ENCODE peak calls at places on chromosomes 11 and 22, in four cellular contexts. Y is WTC11, W is HepG2, P is GM12878. S is an unnamed sample.
A peak's percentile ranks its signal among the peaks of the same experiment; 100 is the strongest.

GRCh38 chr22:41910050-41910598 is 4.8 kb downstream of the SHISA8 start:
- DNase-seq in Y (peak; percentile 69), W (no peak), P (no peak), S (no peak)

GRCh38 chr22:26259510-26259909 is 90.2 kb downstream of the SEZ6L start:
- DNase-seq in Y (peak; percentile 81), W (peak; percentile 30), P (no peak), S (no peak)

GRCh38 chr11:17596310-17596669 is 49.2 kb downstream of the OTOG start:
- DNase-seq in Y (peak; percentile 5), W (no peak), P (no peak), S (no peak)

GRCh38 chr22:28674121-28674563 is 5.5 kb downstream of the TTC28 start:
- DNase-seq in Y (no peak), W (no peak), P (peak; percentile 40), S (peak; percentile 57)

GRCh38 chr11:34266987-34267386 is 90.8 kb downstream of the ABTB2 start:
- DNase-seq in Y (no peak), W (no peak), P (no peak), S (no peak)

GRCh38 chr22:38317995-38318715 is 922 bp upstream of the CSNK1E start:
- DNase-seq in Y (no peak), W (peak; percentile 77), P (no peak), S (peak; percentile 68)

GRCh38 chr11:105244157-105244820 is 104.7 kb upstream of the CARD18 start:
- DNase-seq in Y (no peak), W (no peak), P (no peak), S (no peak)

GRCh38 chr22:48678171-48679135 is 1149.2 kb downstream of the BRD1 start:
- DNase-seq in Y (no peak), W (no peak), P (no peak), S (no peak)

GRCh38 chr22:22201925-22202343 is 42.7 kb upstream of the VPREB1 start:
- DNase-seq in Y (no peak), W (no peak), P (no peak), S (no peak)

GRCh38 chr22:30855677-30856518 is 112.7 kb downstream of the MORC2 start:
- DNase-seq in Y (no peak), W (no peak), P (no peak), S (no peak)

GRCh38 chr11:123194308-123195181 is 503 bp downstream of the CLMP start:
- DNase-seq in Y (peak; percentile 73), W (no peak), P (no peak), S (no peak)

GRCh38 chr11:117281159-117281558 is 10.0 kb upstream of the BACE1-AS start:
- DNase-seq in Y (no peak), W (no peak), P (no peak), S (no peak)

GRCh38 chr11:130964393-130964792 is 48.1 kb upstream of the SNX19 start:
- DNase-seq in Y (no peak), W (no peak), P (no peak), S (no peak)

GRCh38 chr22:25404556-25404922 is 159.9 kb upstream of the GRK3 start:
- DNase-seq in Y (no peak), W (peak; percentile 14), P (no peak), S (peak; percentile 22)

GRCh38 chr11:19232910-19233503 is 7.7 kb downstream of the E2F8 start:
- DNase-seq in Y (no peak), W (no peak), P (no peak), S (no peak)

GRCh38 chr11:68722143-68722542 is 29.2 kb downstream of the TESMIN start:
- DNase-seq in Y (no peak), W (no peak), P (no peak), S (no peak)

GRCh38 chr11:17930544-17931144 is 82.2 kb downstream of the SERGEF start:
- DNase-seq in Y (no peak), W (no peak), P (no peak), S (no peak)

GRCh38 chr11:113563766-113564165 is 88.6 kb upstream of the DRD2 start:
- DNase-seq in Y (no peak), W (no peak), P (no peak), S (no peak)

GRCh38 chr22:17012267-17012666 is 4.2 kb upstream of the GAB4 start:
- DNase-seq in Y (no peak), W (no peak), P (no peak), S (no peak)

GRCh38 chr11:35711173-35711910 is 48.8 kb downstream of the TRIM44 start:
- DNase-seq in Y (no peak), W (no peak), P (no peak), S (no peak)

GRCh38 chr22:30250713-30251267 is 4.2 kb upstream of the LIF start:
- DNase-seq in Y (no peak), W (no peak), P (no peak), S (no peak)

GRCh38 chr11:99911116-99911515 is 776.0 kb upstream of the ARHGAP42 start:
- DNase-seq in Y (no peak), W (no peak), P (no peak), S (no peak)

GRCh38 chr22:48717883-48718817 is 1109.5 kb downstream of the BRD1 start:
- DNase-seq in Y (peak; percentile 7), W (no peak), P (no peak), S (no peak)

GRCh38 chr11:112962854-112963367 is 1.7 kb downstream of the NCAM1 start:
- DNase-seq in Y (peak; percentile 52), W (no peak), P (no peak), S (no peak)

GRCh38 chr22:32325416-32325801 is 32.3 kb upstream of the RFPL3 start:
- DNase-seq in Y (no peak), W (no peak), P (no peak), S (no peak)

GRCh38 chr11:8290122-8290810 is 26.6 kb upstream of the LMO1 start:
- DNase-seq in Y (no peak), W (no peak), P (no peak), S (no peak)

GRCh38 chr22:44918166-44918924 is 91.5 kb downstream of the PHF21B start:
- DNase-seq in Y (no peak), W (no peak), P (no peak), S (no peak)

GRCh38 chr11:102810943-102811528 is 13.1 kb upstream of the MMP1 start:
- DNase-seq in Y (no peak), W (peak; percentile 12), P (no peak), S (no peak)

GRCh38 chr22:47713880-47714452 is 951.5 kb downstream of the TBC1D22A start:
- DNase-seq in Y (no peak), W (no peak), P (no peak), S (no peak)

GRCh38 chr11:97738751-97739150 is 1282.0 kb upstream of the CNTN5 start:
- DNase-seq in Y (no peak), W (no peak), P (no peak), S (no peak)

DNA sequence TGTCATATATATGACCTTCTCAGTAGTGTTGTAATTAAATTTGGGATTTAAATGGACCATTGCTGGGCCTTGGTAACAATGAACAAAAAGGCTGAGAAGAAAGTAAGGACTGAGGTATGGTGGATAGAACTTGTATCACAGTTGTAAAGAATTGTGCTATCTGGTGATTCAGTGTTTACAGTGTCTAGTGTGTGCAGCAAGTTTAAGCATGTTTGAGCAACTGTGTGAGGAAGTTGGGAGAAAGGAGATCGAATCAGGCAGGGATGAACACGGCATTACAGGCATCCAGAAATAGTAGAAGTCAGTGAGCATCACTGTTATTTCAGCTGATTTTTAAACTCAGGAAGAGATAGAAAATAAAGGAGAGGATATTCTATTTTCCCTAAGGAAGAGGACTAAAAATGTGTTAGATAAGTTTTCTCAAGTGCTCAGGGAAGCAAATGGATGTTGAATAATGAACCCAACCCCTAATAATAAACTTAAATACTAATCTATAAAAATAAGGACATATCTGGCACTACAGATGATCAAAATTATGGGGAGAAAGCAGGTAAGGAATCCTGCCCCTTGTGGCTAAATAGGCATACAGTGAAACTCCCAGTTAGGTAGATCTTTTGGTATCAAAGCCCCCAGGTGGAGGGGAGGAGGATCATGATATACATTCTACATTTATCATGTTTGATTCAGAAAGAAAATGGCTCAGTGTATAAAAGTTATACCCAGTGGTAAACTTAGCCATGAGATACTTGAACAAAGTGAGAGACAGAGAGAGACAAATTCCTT is 361.0 kb upstream of the ANO3 start:
- DNase-seq in Y (no peak), W (no peak), P (no peak), S (peak; percentile 11)
- TF ChIP-seq NR2C2 in Y (no peak), W (no peak), P (no peak), S (no peak)

DNA sequence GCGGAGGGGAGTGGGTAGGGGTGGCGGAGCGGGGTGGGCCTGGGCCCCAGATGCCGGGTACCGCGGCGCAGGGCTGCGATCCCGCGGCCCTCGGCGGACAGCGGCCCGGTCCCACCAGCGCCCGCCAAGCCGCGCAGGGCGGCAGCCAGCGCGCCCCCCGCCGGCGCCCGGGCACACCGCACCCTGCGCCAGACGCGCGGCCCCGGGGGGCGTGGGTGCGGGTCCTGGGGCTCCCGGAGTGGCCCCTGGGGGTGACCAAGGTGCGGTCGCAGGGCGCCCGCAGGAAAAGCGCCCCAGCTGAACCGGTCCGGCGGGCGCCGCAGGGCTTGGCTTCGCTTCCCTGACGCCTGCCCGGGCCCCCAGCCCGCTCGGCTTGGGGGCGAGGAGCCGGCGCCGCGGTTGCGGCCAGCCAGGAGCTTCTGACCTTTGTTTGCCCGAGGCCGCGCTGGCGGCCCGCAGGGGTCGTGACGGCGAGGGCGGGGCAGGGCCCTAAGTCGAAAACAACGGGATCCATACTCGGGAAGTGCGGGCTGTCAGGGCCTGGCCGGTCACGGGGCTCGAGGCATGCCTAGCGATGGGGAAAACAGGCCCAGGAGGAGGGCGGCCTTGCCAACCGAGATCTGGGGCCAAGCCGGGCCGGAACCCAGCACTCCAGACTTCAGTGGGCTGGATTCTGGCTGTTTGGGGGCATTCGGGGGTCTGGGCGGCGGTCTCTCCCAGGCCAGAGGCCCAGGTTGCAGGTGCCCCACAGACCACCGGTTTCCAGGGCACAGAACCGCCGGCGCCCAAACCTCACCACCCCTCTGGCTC is 581 bp upstream of the AP5B1 start:
- DNase-seq in Y (peak; percentile 73), W (peak; percentile 35), P (no peak), S (peak; percentile 74)
- TF ChIP-seq NR2C2 in Y (no peak), W (no peak), P (no peak), S (no peak)

DNA sequence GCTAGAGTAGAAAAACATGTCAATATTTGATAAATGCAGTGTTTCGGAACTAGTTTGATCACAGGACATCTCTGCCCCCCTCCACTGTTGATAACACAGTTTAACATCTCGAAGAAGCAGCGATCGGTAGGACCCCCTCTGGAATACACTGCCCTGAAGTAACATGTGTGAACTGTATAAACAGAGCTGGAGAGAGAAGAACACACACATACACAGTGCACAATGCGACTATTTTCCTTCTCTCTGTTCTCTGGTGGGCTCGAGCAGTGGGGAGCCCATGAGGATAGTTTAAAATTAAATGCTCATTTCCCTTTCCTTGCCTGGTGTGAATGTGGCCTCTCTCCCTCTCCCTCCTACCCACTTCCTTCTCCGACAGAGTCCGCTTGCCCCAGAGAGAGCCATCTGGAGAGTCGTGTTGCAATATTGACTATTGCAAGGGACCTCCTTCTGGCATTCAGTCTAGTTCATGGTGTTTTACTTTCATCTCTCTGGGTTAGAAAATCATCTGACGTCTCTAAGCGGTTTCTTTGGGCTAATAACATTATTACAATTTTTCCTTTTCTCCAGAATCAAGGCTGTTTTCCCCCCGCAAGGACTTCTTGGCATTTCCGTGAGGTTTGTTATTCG is 51.6 kb upstream of the BARX2 start:
- DNase-seq in Y (no peak), W (peak; percentile 37), P (no peak), S (no peak)
- TF ChIP-seq NR2C2 in Y (no peak), W (no peak), P (no peak), S (no peak)

GRCh38 chr11:44507896-44508440 is 57.5 kb upstream of the CD82 start:
- DNase-seq in Y (no peak), W (no peak), P (no peak), S (no peak)

GRCh38 chr11:44510372-44510771 is 55.1 kb upstream of the CD82 start:
- DNase-seq in Y (no peak), W (no peak), P (no peak), S (no peak)

GRCh38 chr11:44507491-44507890 is 58.0 kb upstream of the CD82 start:
- DNase-seq in Y (no peak), W (no peak), P (no peak), S (no peak)

GRCh38 chr11:44506375-44507016 is 59.0 kb upstream of the CD82 start:
- DNase-seq in Y (no peak), W (no peak), P (no peak), S (no peak)

GRCh38 chr11:44509291-44509690 is 56.2 kb upstream of the CD82 start:
- DNase-seq in Y (no peak), W (no peak), P (no peak), S (no peak)
- TF ChIP-seq NR2C2 in Y (no peak), W (no peak), P (no peak), S (no peak)

S was measured in K562.